ENCODE peak calls at places on chromosome 7, in five cellular contexts. B is GM23248; S is caudate nucleus; U is stimulated activated CD4-positive, alpha-beta T cell treated with anti-CD3 and anti-CD28 coated beads, Interleukin-12 subunit alpha, Interleukin-12 subunit beta, amount 100 ng/mL, for 4 hours; T is stimulated activated CD8-positive, alpha-beta memory T cell treated with anti-CD3 and anti-CD28 coated beads, Interleukin-7, amount 100 ng/mL, for 4 hours. N is an unnamed sample.

GRCh38 chr7:30225863-30226361 is 58.5 kb upstream of the ZNRF2 start:
- DNase-seq in B (peak; percentile 53), S (peak; percentile 39), U (no peak), T (no peak), N (no peak)

GRCh38 chr7:28298870-28299484 is 113.3 kb upstream of the CREB5 start:
- DNase-seq in B (peak; percentile 87), T (no peak), U (no peak), S (peak; percentile 2), N (no peak)

GRCh38 chr7:143385891-143386781 is 5.0 kb downstream of the ZYX start:
- DNase-seq in U (no peak), T (no peak), S (no peak), B (peak; percentile 19), N (no peak)

GRCh38 chr7:75743455-75743859 is 4.7 kb upstream of the HIP1 start:
- DNase-seq in U (no peak), B (no peak), T (no peak), S (no peak), N (no peak)

GRCh38 chr7:5436003-5436678 is 12.5 kb upstream of the TNRC18 start:
- DNase-seq in B (no peak), S (no peak), U (no peak), T (no peak), N (no peak)

GRCh38 chr7:50625360-50625759 is 60.2 kb upstream of the DDC start:
- DNase-seq in T (no peak), U (no peak), B (no peak), S (no peak), N (no peak)

GRCh38 chr7:44375926-44376342 is 50.5 kb upstream of the CAMK2B start:
- DNase-seq in U (no peak), S (no peak), T (no peak), B (no peak), N (no peak)

GRCh38 chr7:132193898-132194297 is 382.4 kb downstream of the PLXNA4 start:
- DNase-seq in B (no peak), S (no peak), T (no peak), U (no peak), N (no peak)

GRCh38 chr7:3821473-3821872 is 520.4 kb downstream of the SDK1 start:
- DNase-seq in B (no peak), S (no peak), U (no peak), T (no peak), N (no peak)

GRCh38 chr7:39565538-39565937 is 666 bp upstream of the YAE1 start:
- DNase-seq in B (peak; percentile 12), T (no peak), S (no peak), U (no peak), N (no peak)

GRCh38 chr7:35714862-35715261 is 19.9 kb upstream of the HERPUD2 start:
- DNase-seq in S (peak; percentile 42), T (no peak), U (no peak), B (no peak), N (no peak)

GRCh38 chr7:90472805-90473540 is 3.5 kb downstream of the PTTG1IP2 start:
- DNase-seq in S (no peak), T (no peak), B (no peak), U (no peak), N (no peak)

GRCh38 chr7:106015586-106016218 is 52.6 kb downstream of the CDHR3 start:
- DNase-seq in S (no peak), U (no peak), T (no peak), B (no peak), N (no peak)

GRCh38 chr7:116899308-116899707 is 36.9 kb downstream of the CAPZA2 start:
- DNase-seq in U (no peak), T (no peak), B (peak; percentile 29), S (no peak), N (no peak)

GRCh38 chr7:144473908-144474307 is 70.4 kb upstream of the NOBOX start:
- DNase-seq in T (no peak), S (no peak), B (no peak), U (no peak), N (no peak)

GRCh38 chr7:100444311-100445278 is 8.3 kb upstream of the PPP1R35 start:
- DNase-seq in U (no peak), B (peak; percentile 80), S (no peak), T (no peak), N (no peak)

GRCh38 chr7:6436385-6436685 is 11.4 kb downstream of the DAGLB start:
- DNase-seq in U (no peak), B (no peak), S (no peak), T (peak; percentile 11), N (no peak)

GRCh38 chr7:39950473-39951155 is 558 bp downstream of the CDK13 start:
- DNase-seq in B (peak; percentile 70), U (peak; percentile 51), S (peak; percentile 44), T (peak; percentile 35), N (peak; percentile 50)